ENCODE peak calls at places on chromosomes 16 and 17, in six cellular contexts. M, Z, W, D, H and V are unnamed samples.

GRCh38 chr17:61338000-61338864 is 61.4 kb upstream of the TBX2 start:
- DNase-seq in M (peak; percentile 84), Z (no peak), W (no peak), D (peak; percentile 90), H (no peak), V (no peak)

GRCh38 chr17:42684929-42685556 is 2.7 kb downstream of the CNTNAP1 start:
- DNase-seq in M (no peak), Z (no peak), W (no peak), D (no peak), H (peak; percentile 40), V (no peak)

GRCh38 chr16:89037261-89038152 is 56.1 kb upstream of the ACSF3 start:
- DNase-seq in M (no peak), Z (no peak), W (no peak), D (peak; percentile 64), H (no peak), V (no peak)

GRCh38 chr17:49557204-49558024 is 18.3 kb upstream of the NXPH3 start:
- DNase-seq in M (peak; percentile 85), Z (peak; percentile 51), W (no peak), D (peak; percentile 57), H (no peak), V (no peak)

GRCh38 chr16:733382-734207 is 6.7 kb downstream of the HAGHL start:
- DNase-seq in M (no peak), Z (no peak), W (no peak), D (no peak), H (no peak), V (peak; percentile 26)

GRCh38 chr16:85847036-85847435 is 47.5 kb downstream of the COX4I1 start:
- DNase-seq in M (no peak), Z (no peak), W (no peak), D (no peak), H (no peak), V (no peak)

GRCh38 chr16:2013527-2013926 is 3.9 kb upstream of the ZNF598 start:
- DNase-seq in M (no peak), Z (no peak), W (no peak), D (no peak), H (no peak), V (no peak)

GRCh38 chr16:85812811-85813700 is 13.6 kb downstream of the COX4I1 start:
- DNase-seq in M (no peak), Z (no peak), W (no peak), D (no peak), H (no peak), V (no peak)

GRCh38 chr16:27179500-27180072 is 23.7 kb upstream of the KDM8 start:
- DNase-seq in M (peak; percentile 58), Z (peak; percentile 86), W (peak; percentile 77), D (peak; percentile 53), H (peak; percentile 65), V (peak; percentile 53)

GRCh38 chr16:57781741-57782606 is 20.3 kb downstream of the KIFC3 start:
- DNase-seq in M (no peak), Z (no peak), W (no peak), D (no peak), H (no peak), V (no peak)

GRCh38 chr16:3785413-3785812 is 68.1 kb upstream of the TRAP1 start:
- DNase-seq in M (no peak), Z (no peak), W (no peak), D (no peak), H (no peak), V (no peak)

GRCh38 chr17:32161029-32161428 is 18.7 kb downstream of the RHOT1 start:
- DNase-seq in M (no peak), Z (no peak), W (no peak), D (no peak), H (no peak), V (no peak)

GRCh38 chr17:35892091-35892637 is 12.0 kb upstream of the CCL5 start:
- DNase-seq in M (no peak), Z (peak; percentile 75), W (peak; percentile 49), D (no peak), H (no peak), V (peak; percentile 48)

GRCh38 chr16:74451951-74452758 is 30.9 kb upstream of the CLEC18B start:
- DNase-seq in M (no peak), Z (no peak), W (no peak), D (no peak), H (no peak), V (peak; percentile 66)

GRCh38 chr17:64190468-64190867 is 60.5 kb upstream of the ERN1 start:
- DNase-seq in M (no peak), Z (no peak), W (no peak), D (no peak), H (no peak), V (no peak)

GRCh38 chr16:74862743-74863244 is 88.2 kb upstream of the FA2H start:
- DNase-seq in M (peak; percentile 46), Z (no peak), W (no peak), D (peak; percentile 70), H (no peak), V (no peak)

GRCh38 chr16:5863207-5863606 is 765.6 kb upstream of the EEF2KMT start:
- DNase-seq in M (no peak), Z (no peak), W (no peak), D (no peak), H (no peak), V (no peak)

GRCh38 chr16:85210423-85211169 is 98.3 kb upstream of the CIBAR2 start:
- DNase-seq in M (no peak), Z (no peak), W (no peak), D (peak; percentile 65), H (no peak), V (no peak)

GRCh38 chr17:43220511-43221125 is 7.8 kb downstream of the CCDC200 start:
- DNase-seq in M (no peak), Z (no peak), W (no peak), D (no peak), H (no peak), V (no peak)

GRCh38 chr17:80859004-80859941 is 132.4 kb upstream of the CHMP6 start:
- DNase-seq in M (no peak), Z (no peak), W (no peak), D (peak; percentile 87), H (peak; percentile 89), V (no peak)

GRCh38 chr16:67672306-67672705 is 5.7 kb downstream of the C16orf86 start:
- DNase-seq in M (no peak), Z (no peak), W (no peak), D (no peak), H (peak; percentile 30), V (no peak)

GRCh38 chr17:80229011-80229410 is 8.8 kb downstream of the SLC26A11 start:
- DNase-seq in M (no peak), Z (no peak), W (no peak), D (no peak), H (no peak), V (no peak)

DNA sequence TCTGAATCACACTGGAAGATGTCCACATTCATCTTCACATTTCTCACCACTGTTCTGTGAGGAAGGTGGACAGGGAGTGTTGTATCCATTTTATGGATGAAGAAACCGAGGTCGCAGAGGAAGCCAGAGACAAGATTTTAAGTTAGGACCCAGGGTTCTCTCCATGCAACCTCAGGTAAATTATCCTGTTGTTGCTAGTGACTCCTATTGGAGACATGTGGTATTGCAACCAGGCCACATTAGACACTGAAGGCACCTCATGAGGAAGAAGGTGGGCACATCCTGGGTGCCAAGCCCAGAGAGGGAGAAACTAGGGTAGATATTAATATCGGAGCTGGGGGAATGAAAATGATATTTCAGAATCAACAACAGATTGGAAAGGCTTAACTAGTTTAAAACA is 8.5 kb upstream of the WNT9B start:
- DNase-seq in M (peak; percentile 33), Z (no peak), W (no peak), D (no peak), H (no peak), V (no peak)
- H3K27me3 ChIP-seq in M (no peaks in the 10 kb centered on the region), Z (peaks cover 9% of the 10 kb centered on the region), W (peaks cover 4% of the 10 kb centered on the region), D (peaks cover 40% of the 10 kb centered on the region), H (no peaks in the 10 kb centered on the region), V (no peaks in the 10 kb centered on the region)

GRCh38 chr17:58325976-58326468 is 2.6 kb downstream of the TSPOAP1 start:
- DNase-seq in M (no peak), Z (peak; percentile 40), W (no peak), D (no peak), H (no peak), V (peak; percentile 74)

GRCh38 chr17:58326609-58327341 is 1.8 kb downstream of the TSPOAP1 start:
- DNase-seq in M (no peak), Z (peak; percentile 10), W (no peak), D (no peak), H (no peak), V (peak; percentile 76)

GRCh38 chr17:58324409-58325288 is 3.9 kb downstream of the TSPOAP1 start:
- DNase-seq in M (no peak), Z (peak; percentile 36), W (no peak), D (peak; percentile 43), H (peak; percentile 68), V (peak; percentile 61)

GRCh38 chr17:58323420-58324408 is 4.9 kb downstream of the TSPOAP1 start:
- DNase-seq in M (no peak), Z (peak; percentile 16), W (no peak), D (no peak), H (no peak), V (no peak)

DNA sequence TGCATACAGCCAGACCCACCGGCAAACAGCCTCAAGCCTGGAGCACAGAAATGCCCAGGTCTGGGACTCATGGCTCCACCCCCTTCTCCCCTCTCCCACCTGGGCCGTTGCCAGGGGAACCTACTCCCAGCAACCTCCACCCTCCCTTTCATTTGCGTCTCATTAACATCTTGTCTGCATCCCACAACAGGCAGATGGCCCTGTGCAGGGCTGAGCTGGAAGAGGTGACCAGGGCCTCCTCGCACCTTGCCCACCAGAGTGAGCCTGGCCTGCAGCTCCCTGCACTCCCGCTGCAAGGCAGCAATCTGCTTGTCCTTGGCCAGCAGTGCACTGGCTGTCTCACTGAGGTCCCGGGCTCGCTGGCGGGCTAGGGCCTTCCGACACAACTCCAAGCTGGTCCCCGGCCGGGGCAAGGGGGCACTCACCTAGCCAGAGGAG is 3.3 kb downstream of the TSPOAP1 start:
- DNase-seq in M (no peak), Z (peak; percentile 22), W (no peak), D (no peak), H (peak; percentile 47), V (peak; percentile 64)
- H3K27me3 ChIP-seq in M (no peaks in the 10 kb centered on the region), Z (no peaks in the 10 kb centered on the region), W (no peaks in the 10 kb centered on the region), D (peaks cover 63% of the 10 kb centered on the region), H (no peaks in the 10 kb centered on the region), V (no peaks in the 10 kb centered on the region)

GRCh38 chr17:48543854-48544355 is 1.0 kb downstream of the HOXB2 start:
- DNase-seq in M (no peak), Z (no peak), W (no peak), D (no peak), H (no peak), V (no peak)
- H3K27me3 ChIP-seq in M (no peaks in the 10 kb centered on the region), Z (no peaks in the 10 kb centered on the region), W (peaks cover 4% of the 10 kb centered on the region), D (no peaks in the 10 kb centered on the region), H (no peaks in the 10 kb centered on the region), V (no peaks in the 10 kb centered on the region)

DNA sequence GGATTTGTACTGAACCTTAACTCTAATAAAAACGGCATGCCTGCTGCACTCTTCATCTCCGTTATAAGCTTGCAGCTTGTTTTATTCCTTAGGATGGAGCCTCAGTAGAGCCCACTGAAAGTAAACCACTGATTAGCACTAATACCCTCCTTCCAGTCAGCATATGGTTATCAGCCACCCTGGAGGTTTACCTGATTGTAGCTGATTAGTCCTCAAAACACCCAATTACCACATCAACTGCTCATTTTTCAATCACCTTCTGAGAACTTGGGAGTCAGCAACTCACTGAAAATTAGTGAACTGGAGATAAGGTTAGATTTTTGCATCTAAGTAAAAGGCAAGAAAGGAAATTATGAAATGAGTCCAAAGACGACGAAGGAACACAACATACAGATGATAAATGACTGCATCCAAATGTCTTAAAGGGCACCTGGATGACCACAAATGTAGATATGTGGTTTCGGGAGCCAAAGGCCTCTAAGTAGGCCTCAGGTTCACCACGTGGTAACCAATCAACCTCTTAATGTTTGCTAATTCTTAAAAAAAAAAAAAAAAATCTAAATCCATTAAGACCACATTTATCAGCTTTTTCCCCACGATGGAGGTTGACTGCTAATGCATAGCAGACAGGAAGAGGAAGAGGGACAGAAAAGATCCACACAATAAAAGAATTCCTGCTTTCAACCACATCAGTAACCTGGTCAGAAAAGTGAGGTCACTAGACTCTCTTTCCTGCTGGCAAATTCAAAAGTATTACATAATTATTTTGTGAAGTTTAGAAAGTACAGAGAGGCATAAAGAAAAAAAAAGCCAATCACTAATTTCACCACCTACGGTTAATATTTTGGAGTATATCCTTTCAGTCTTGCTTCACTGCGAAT is 28.0 kb downstream of the DCUN1D3 start:
- DNase-seq in M (no peak), Z (no peak), W (no peak), D (no peak), H (no peak), V (no peak)
- H3K27me3 ChIP-seq in M (no peaks in the 10 kb centered on the region), Z (no peaks in the 10 kb centered on the region), W (no peaks in the 10 kb centered on the region), D (no peaks in the 10 kb centered on the region), H (no peaks in the 10 kb centered on the region), V (no peaks in the 10 kb centered on the region)